ENCODE peak calls at places on chromosome 16, in five cellular contexts. H is HEK293T, L is NT2/D1, B is H1, Z is HepG2. X is an unnamed sample.

GRCh38 chr16:21701271-21701670 is 37.5 kb downstream of the OTOA start:
- DNase-seq in H (no peak), L (no peak), B (no peak), Z (no peak), X (no peak)

GRCh38 chr16:9077001-9077809 is 14.2 kb upstream of the HAPSTR1 start:
- DNase-seq in H (no peak), L (no peak), B (no peak), Z (peak; percentile 31), X (no peak)

GRCh38 chr16:52318259-52319008 is 228.5 kb downstream of the TOX3 start:
- DNase-seq in H (no peak), L (peak; percentile 25), B (no peak), Z (no peak), X (no peak)

GRCh38 chr16:49441366-49441780 is 67.8 kb downstream of the C16orf78 start:
- DNase-seq in H (no peak), L (no peak), B (peak; percentile 68), Z (no peak), X (peak; percentile 71)

GRCh38 chr16:8892101-8892575 is 10.0 kb downstream of the LITAFD start:
- DNase-seq in H (no peak), L (no peak), B (no peak), Z (no peak), X (peak; percentile 42)

GRCh38 chr16:55152875-55153390 is 171.1 kb upstream of the IRX6 start:
- DNase-seq in H (no peak), L (no peak), B (no peak), Z (no peak), X (no peak)

GRCh38 chr16:88770459-88771293 is 14.3 kb downstream of the PIEZO1 start:
- DNase-seq in H (peak; percentile 77), L (peak; percentile 57), B (no peak), Z (peak; percentile 81), X (no peak)

GRCh38 chr16:58366247-58367031 is 25.8 kb upstream of the GINS3 start:
- DNase-seq in H (no peak), L (no peak), B (no peak), Z (peak; percentile 6), X (no peak)

GRCh38 chr16:49663081-49664057 is 192.5 kb downstream of the ZNF423 start:
- DNase-seq in H (no peak), L (no peak), B (no peak), Z (no peak), X (no peak)

GRCh38 chr16:80263848-80264694 is 276.7 kb upstream of the DYNLRB2 start:
- DNase-seq in H (no peak), L (no peak), B (no peak), Z (peak; percentile 60), X (no peak)

GRCh38 chr16:10040136-10041080 is 141.8 kb downstream of the GRIN2A start:
- DNase-seq in H (no peak), L (no peak), B (no peak), Z (no peak), X (no peak)

GRCh38 chr16:27224271-27224737 is 21.0 kb downstream of the KDM8 start:
- DNase-seq in H (no peak), L (no peak), B (no peak), Z (no peak), X (no peak)

GRCh38 chr16:69501956-69502457 is 63.8 kb upstream of the NFAT5 start:
- DNase-seq in H (no peak), L (no peak), B (no peak), Z (peak; percentile 95), X (peak; percentile 63)

GRCh38 chr16:57194512-57194911 is 8.4 kb downstream of the RSPRY1 start:
- DNase-seq in H (no peak), L (no peak), B (no peak), Z (peak; percentile 96), X (no peak)

GRCh38 chr16:3577302-3577752 is at the start of gene NLRC3:
- DNase-seq in H (no peak), L (no peak), B (no peak), Z (no peak), X (no peak)

GRCh38 chr16:15899538-15900100 is 11.2 kb upstream of the CEP20 start:
- DNase-seq in H (no peak), L (no peak), B (no peak), Z (peak; percentile 95), X (peak; percentile 65)

GRCh38 chr16:72371307-72372081 is 199.5 kb upstream of the PMFBP1 start:
- DNase-seq in H (peak; percentile 54), L (peak; percentile 76), B (no peak), Z (no peak), X (no peak)

GRCh38 chr16:85754403-85754802 is 3.5 kb upstream of the C16orf74 start:
- DNase-seq in H (no peak), L (no peak), B (no peak), Z (no peak), X (no peak)

GRCh38 chr16:83060-83603 is 5.1 kb downstream of the MPG start:
- DNase-seq in H (no peak), L (no peak), B (no peak), Z (no peak), X (no peak)

GRCh38 chr16:85453-85782 is 7.4 kb downstream of the MPG start:
- DNase-seq in H (no peak), L (no peak), B (no peak), Z (no peak), X (no peak)

GRCh38 chr16:84718-85452 is 6.9 kb downstream of the MPG start:
- DNase-seq in H (no peak), L (no peak), B (no peak), Z (no peak), X (peak; percentile 65)

GRCh38 chr16:85865-86264 is 7.8 kb downstream of the MPG start:
- DNase-seq in H (no peak), L (no peak), B (no peak), Z (no peak), X (no peak)

DNA sequence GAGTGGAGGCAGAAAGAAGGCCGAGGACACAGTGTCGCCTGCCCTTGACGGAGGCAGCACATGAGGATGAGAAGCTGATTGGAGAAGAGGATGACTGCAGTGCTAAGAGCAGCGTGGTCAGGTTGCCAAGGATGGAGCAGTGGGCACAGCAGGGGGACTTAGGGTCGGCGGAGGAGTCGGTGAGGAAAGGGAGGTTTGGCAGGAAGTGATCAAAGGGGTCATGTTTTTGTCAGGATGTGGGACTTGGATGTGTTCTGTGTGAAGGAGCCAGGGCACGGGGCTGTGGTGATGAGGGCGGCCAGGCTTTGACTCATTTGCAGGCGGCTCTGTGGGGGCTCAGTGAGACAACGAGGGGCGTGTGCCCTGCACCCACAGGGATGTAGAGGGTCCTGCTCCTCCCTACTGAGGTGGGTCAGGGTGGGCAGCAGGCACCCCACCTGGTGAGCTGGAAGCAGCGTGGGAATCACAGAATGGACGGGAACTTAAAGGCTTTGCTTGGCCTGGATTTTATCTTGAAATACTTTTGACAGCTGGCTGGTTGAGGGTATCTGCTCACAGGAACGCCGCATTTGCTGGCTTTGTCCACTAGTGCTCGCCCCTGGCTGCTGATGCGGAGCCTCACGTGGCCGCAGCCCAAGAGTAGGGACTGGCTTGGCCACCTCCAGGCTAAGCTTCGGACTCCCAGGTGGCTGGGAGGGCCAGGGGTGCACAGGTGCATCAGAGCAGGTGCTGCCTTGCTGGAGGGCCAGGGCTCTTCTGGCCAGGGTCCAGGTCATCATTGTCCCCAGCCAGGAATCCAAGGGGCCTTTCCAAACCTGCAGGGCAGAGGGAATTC is 6.0 kb downstream of the MPG start:
- DNase-seq in H (no peak), L (no peak), B (no peak), Z (no peak), X (no peak)
- TF ChIP-seq SUZ12 in H (no peak), L (no peak), B (no peak), Z (no peak), X (no peak)

GRCh38 chr16:25298165-25298872 is 40.7 kb upstream of the ZKSCAN2 start:
- DNase-seq in H (no peak), L (no peak), B (no peak), Z (peak; percentile 44), X (no peak)
- TF ChIP-seq SUZ12 in H (no peak), L (no peak), B (no peak), Z (no peak), X (no peak)

GRCh38 chr16:67109407-67110135 is at the start of gene PHAF1:
- DNase-seq in H (peak; percentile 100), L (peak; percentile 94), B (peak; percentile 99), Z (peak; percentile 86), X (peak; percentile 76)
- TF ChIP-seq SUZ12 in H (no peak), L (no peak), B (peak; percentile 27), Z (no peak), X (no peak)

GRCh38 chr16:2276501-2277195 is 8.7 kb upstream of the RNPS1 start:
- DNase-seq in H (no peak), L (no peak), B (no peak), Z (no peak), X (no peak)

GRCh38 chr16:2275476-2276450 is 7.8 kb upstream of the RNPS1 start:
- DNase-seq in H (no peak), L (no peak), B (no peak), Z (no peak), X (no peak)

GRCh38 chr16:2278272-2278608 is 10.3 kb upstream of the RNPS1 start:
- DNase-seq in H (no peak), L (no peak), B (no peak), Z (peak; percentile 18), X (no peak)

GRCh38 chr16:2278956-2279800 is 11.3 kb upstream of the RNPS1 start:
- DNase-seq in H (no peak), L (no peak), B (no peak), Z (no peak), X (no peak)

GRCh38 chr16:2277466-2278271 is 9.7 kb upstream of the RNPS1 start:
- DNase-seq in H (no peak), L (no peak), B (no peak), Z (no peak), X (no peak)
- TF ChIP-seq SUZ12 in H (no peak), L (no peak), B (no peak), Z (no peak), X (no peak)

X was measured in GM12878.